ENCODE peak calls at places on chromosomes 1 and 21, in four cellular contexts. One of them, this sample, is unnamed.

GRCh38 chr1:51565009-51565408 is 45.9 kb upstream of the EPS15 start:
- DNase-seq in A549: no peak
- DNase-seq in HepG2: no peak
- DNase-seq in GM23338: no peak
- DNase-seq in this sample: no peak

GRCh38 chr21:42578034-42578433 is 64.4 kb downstream of the SLC37A1 start:
- DNase-seq in A549: no peak
- DNase-seq in HepG2: no peak
- DNase-seq in GM23338: no peak
- DNase-seq in this sample: no peak

GRCh38 chr1:224168859-224169380 is 14.1 kb upstream of the DEGS1 start:
- DNase-seq in A549: peak; percentile 24
- DNase-seq in HepG2: peak; percentile 46
- DNase-seq in GM23338: no peak
- DNase-seq in this sample: peak; percentile 90

GRCh38 chr1:110634455-110635281 is 28.5 kb upstream of the KCNA2 start:
- DNase-seq in A549: peak; percentile 20
- DNase-seq in HepG2: no peak
- DNase-seq in GM23338: no peak
- DNase-seq in this sample: peak; percentile 90

GRCh38 chr1:43255438-43256210 is 14.2 kb upstream of the TMEM125 start:
- DNase-seq in A549: no peak
- DNase-seq in HepG2: no peak
- DNase-seq in GM23338: no peak
- DNase-seq in this sample: no peak

GRCh38 chr1:248823517-248824001 is 2.2 kb downstream of the SH3BP5L start:
- DNase-seq in A549: no peak
- DNase-seq in HepG2: no peak
- DNase-seq in GM23338: no peak
- DNase-seq in this sample: no peak

GRCh38 chr1:2953688-2954285 is 67.5 kb upstream of the ACTRT2 start:
- DNase-seq in A549: no peak
- DNase-seq in HepG2: no peak
- DNase-seq in GM23338: no peak
- DNase-seq in this sample: no peak

GRCh38 chr1:195763146-195763906 is 844.9 kb downstream of the KCNT2 start:
- DNase-seq in A549: no peak
- DNase-seq in HepG2: no peak
- DNase-seq in GM23338: peak; percentile 26
- DNase-seq in this sample: no peak

GRCh38 chr1:211332839-211333238 is 6.2 kb downstream of the TRAF5 start:
- DNase-seq in A549: no peak
- DNase-seq in HepG2: no peak
- DNase-seq in GM23338: no peak
- DNase-seq in this sample: no peak

GRCh38 chr1:217332426-217333065 is 298.3 kb downstream of the GPATCH2 start:
- DNase-seq in A549: no peak
- DNase-seq in HepG2: no peak
- DNase-seq in GM23338: no peak
- DNase-seq in this sample: no peak

GRCh38 chr1:223712184-223712855 is at the start of gene CAPN2:
- DNase-seq in A549: peak; percentile 84
- DNase-seq in HepG2: no peak
- DNase-seq in GM23338: peak; percentile 84
- DNase-seq in this sample: no peak

GRCh38 chr1:65429078-65429477 is 8.6 kb downstream of the LEPR start:
- DNase-seq in A549: no peak
- DNase-seq in HepG2: no peak
- DNase-seq in GM23338: no peak
- DNase-seq in this sample: no peak

GRCh38 chr21:45386728-45387371 is 18.1 kb upstream of the COL18A1 start:
- DNase-seq in A549: no peak
- DNase-seq in HepG2: no peak
- DNase-seq in GM23338: no peak
- DNase-seq in this sample: no peak

DNA sequence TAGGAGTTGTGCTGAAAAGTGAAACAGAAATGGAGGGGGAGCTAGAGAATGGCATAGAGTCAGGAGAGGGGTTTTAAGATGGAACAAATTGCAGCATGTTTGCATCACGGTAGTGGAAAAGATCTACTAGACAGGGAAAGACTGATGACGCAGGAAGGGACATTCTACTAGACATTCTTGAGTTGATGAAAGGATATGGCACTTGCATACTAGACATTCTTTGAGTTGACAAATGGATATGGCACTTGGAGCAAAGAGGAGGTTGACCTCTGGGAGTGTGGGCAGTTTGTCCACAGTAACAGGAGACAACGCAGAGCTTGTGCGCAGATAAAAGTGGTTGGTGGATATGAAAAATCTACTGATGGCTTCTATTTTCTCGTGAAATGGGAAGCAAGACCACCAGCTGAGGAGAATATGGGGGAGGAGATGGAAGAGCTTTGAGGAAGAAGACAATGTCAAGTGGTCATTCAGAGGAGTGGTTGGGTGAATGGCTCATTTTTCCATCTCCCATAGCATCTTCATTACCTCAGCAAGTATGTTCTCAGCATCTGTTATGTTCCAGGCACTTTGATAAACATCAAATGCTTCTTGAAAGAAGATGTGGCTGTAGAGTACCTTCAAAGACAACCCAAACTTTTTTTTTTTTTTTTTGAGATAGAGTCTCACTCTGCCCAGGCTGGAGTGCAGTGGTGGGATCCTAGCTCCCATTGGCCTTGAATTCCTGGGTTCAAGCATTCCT is 2.4 kb upstream of the CTPS1 start:
- DNase-seq in A549: peak; percentile 53
- DNase-seq in HepG2: no peak
- DNase-seq in GM23338: no peak
- DNase-seq in this sample: no peak
- TF ChIP-seq JUNB in A549: peak; percentile 79
- TF ChIP-seq JUNB in HepG2: no peak
- TF ChIP-seq JUNB in GM23338: no peak
- TF ChIP-seq JUNB in this sample: no peak

GRCh38 chr1:44546403-44547053 is 127.8 kb downstream of the TMEM53 start:
- DNase-seq in A549: no peak
- DNase-seq in HepG2: no peak
- DNase-seq in GM23338: peak; percentile 45
- DNase-seq in this sample: no peak
- TF ChIP-seq JUNB in A549: no peak
- TF ChIP-seq JUNB in HepG2: no peak
- TF ChIP-seq JUNB in GM23338: no peak
- TF ChIP-seq JUNB in this sample: no peak

DNA sequence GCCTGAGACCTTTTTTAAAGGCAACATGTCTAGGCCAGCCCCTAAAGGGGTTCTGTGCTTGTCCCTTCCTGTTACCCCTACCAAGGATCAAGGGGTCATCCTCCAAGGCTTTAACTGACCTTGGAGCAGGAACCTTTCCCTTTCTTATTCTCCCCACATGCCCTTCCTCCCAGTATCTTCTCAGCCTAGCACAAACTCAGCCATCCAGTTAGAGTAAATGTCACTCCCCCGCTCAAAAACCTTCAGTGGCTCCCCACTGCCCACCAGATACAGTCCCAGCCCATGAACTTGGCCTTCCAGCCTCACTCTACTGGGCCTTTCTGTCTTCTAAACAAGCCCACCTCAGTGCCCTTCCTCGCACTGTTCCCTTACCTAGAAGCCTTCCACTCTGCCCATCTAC is 8.8 kb downstream of the C1QB start:
- DNase-seq in A549: no peak
- DNase-seq in HepG2: no peak
- DNase-seq in GM23338: no peak
- DNase-seq in this sample: no peak
- TF ChIP-seq JUNB in A549: no peak
- TF ChIP-seq JUNB in HepG2: no peak
- TF ChIP-seq JUNB in GM23338: no peak
- TF ChIP-seq JUNB in this sample: no peak

GRCh38 chr1:202106340-202107284 is 16.1 kb upstream of the GPR37L1 start:
- DNase-seq in A549: peak; percentile 58
- DNase-seq in HepG2: no peak
- DNase-seq in GM23338: no peak
- DNase-seq in this sample: no peak

GRCh38 chr1:202110977-202111376 is 11.7 kb upstream of the GPR37L1 start:
- DNase-seq in A549: no peak
- DNase-seq in HepG2: no peak
- DNase-seq in GM23338: no peak
- DNase-seq in this sample: no peak

GRCh38 chr1:202107321-202107761 is 15.4 kb upstream of the GPR37L1 start:
- DNase-seq in A549: no peak
- DNase-seq in HepG2: no peak
- DNase-seq in GM23338: no peak
- DNase-seq in this sample: no peak

GRCh38 chr1:202105571-202106339 is 17.0 kb upstream of the GPR37L1 start:
- DNase-seq in A549: peak; percentile 91
- DNase-seq in HepG2: no peak
- DNase-seq in GM23338: peak; percentile 86
- DNase-seq in this sample: no peak

GRCh38 chr1:202107801-202108731 is 14.7 kb upstream of the GPR37L1 start:
- DNase-seq in A549: peak; percentile 59
- DNase-seq in HepG2: no peak
- DNase-seq in GM23338: peak; percentile 48
- DNase-seq in this sample: no peak
- TF ChIP-seq JUNB in A549: no peak
- TF ChIP-seq JUNB in HepG2: no peak
- TF ChIP-seq JUNB in GM23338: no peak
- TF ChIP-seq JUNB in this sample: no peak

GRCh38 chr1:187074445-187075045 is 245.8 kb downstream of the PLA2G4A start:
- DNase-seq in A549: no peak
- DNase-seq in HepG2: no peak
- DNase-seq in GM23338: no peak
- DNase-seq in this sample: no peak

GRCh38 chr1:187079330-187079729 is 250.6 kb downstream of the PLA2G4A start:
- DNase-seq in A549: no peak
- DNase-seq in HepG2: no peak
- DNase-seq in GM23338: no peak
- DNase-seq in this sample: no peak

GRCh38 chr1:187078321-187078720 is 249.6 kb downstream of the PLA2G4A start:
- DNase-seq in A549: no peak
- DNase-seq in HepG2: no peak
- DNase-seq in GM23338: no peak
- DNase-seq in this sample: no peak

GRCh38 chr1:187078916-187079315 is 250.2 kb downstream of the PLA2G4A start:
- DNase-seq in A549: no peak
- DNase-seq in HepG2: no peak
- DNase-seq in GM23338: no peak
- DNase-seq in this sample: no peak
- TF ChIP-seq JUNB in A549: no peak
- TF ChIP-seq JUNB in HepG2: no peak
- TF ChIP-seq JUNB in GM23338: no peak
- TF ChIP-seq JUNB in this sample: no peak

DNA sequence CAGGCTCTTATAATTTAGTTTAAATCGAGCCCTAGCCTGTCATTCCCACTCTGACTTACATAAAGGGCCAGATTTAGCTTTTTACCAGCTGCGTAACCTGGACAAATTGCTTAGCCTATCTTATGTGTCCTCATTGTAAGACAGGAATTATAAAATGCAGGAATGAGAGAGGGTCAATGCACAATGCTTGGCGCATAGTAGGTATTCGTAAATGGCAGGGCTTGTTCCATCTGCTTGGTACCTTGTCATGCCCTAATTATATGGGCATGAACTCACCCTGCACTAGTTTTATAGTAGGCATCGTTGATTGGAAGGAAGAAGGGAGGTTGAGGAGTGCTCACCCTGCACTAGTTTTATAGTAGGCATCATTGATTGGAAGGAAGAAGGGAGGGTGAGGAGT is 108.8 kb downstream of the GALNT2 start:
- DNase-seq in A549: no peak
- DNase-seq in HepG2: no peak
- DNase-seq in GM23338: no peak
- DNase-seq in this sample: no peak
- TF ChIP-seq JUNB in A549: no peak
- TF ChIP-seq JUNB in HepG2: no peak
- TF ChIP-seq JUNB in GM23338: no peak
- TF ChIP-seq JUNB in this sample: no peak

GRCh38 chr1:209335090-209335692 is 248.3 kb upstream of the CAMK1G start:
- DNase-seq in A549: peak; percentile 38
- DNase-seq in HepG2: peak; percentile 3
- DNase-seq in GM23338: peak; percentile 88
- DNase-seq in this sample: no peak
- TF ChIP-seq JUNB in A549: no peak
- TF ChIP-seq JUNB in HepG2: no peak
- TF ChIP-seq JUNB in GM23338: no peak
- TF ChIP-seq JUNB in this sample: no peak

DNA sequence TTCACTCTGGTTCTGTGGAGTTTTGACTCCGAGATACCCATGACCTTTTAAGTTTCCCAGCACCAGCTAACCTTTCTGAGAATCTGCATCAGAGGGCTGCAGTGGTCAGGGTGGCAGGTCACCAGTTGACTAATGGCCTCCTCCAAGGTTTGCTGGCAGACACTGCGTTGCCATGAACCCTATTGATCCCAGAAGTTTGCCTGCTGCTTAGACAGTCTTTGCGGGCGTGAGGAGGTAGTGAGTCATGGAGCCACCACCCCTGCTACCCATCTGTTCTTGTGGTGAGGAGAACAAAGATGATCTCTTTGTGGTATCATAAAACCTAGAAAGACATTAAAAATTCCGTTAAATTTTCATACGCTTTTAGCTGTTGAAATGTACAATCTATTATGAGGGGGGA is 180.4 kb downstream of the FGGY start:
- DNase-seq in A549: no peak
- DNase-seq in HepG2: no peak
- DNase-seq in GM23338: no peak
- DNase-seq in this sample: no peak
- TF ChIP-seq JUNB in A549: no peak
- TF ChIP-seq JUNB in HepG2: no peak
- TF ChIP-seq JUNB in GM23338: no peak
- TF ChIP-seq JUNB in this sample: no peak

This sample was measured in GM12878.